ENCODE peak calls at places on chromosomes 5 and 9, in six cellular contexts. D is suprapubic skin, O is pancreas, Z is lung, P is fibroblast of lung, J is kidney. F is an unnamed sample. For H3K36me3, the result is how much of the 10 kb centered on the place peaks cover.

GRCh38 chr9:69104830-69105527 is 69.1 kb upstream of the TJP2 start:
- DNase-seq in P (no peak), J (peak), O (peak), Z (peak), D (peak), F (no peak)

GRCh38 chr9:18887546-18887945 is 145.5 kb downstream of the SAXO1 start:
- DNase-seq in O (no peak), P (no peak), D (no peak), Z (no peak), J (no peak), F (no peak)

GRCh38 chr9:3482578-3482977 is 43.2 kb downstream of the RFX3 start:
- DNase-seq in J (no peak), D (no peak), O (no peak), P (no peak), Z (no peak), F (no peak)

GRCh38 chr5:116137544-116138378 is 52.9 kb downstream of the COMMD10 start:
- DNase-seq in Z (no peak), P (peak), J (no peak), D (no peak), O (no peak), F (no peak)

GRCh38 chr5:56101180-56101579 is 106.4 kb upstream of the IL6ST start:
- DNase-seq in Z (no peak), O (no peak), P (no peak), J (no peak), D (no peak), F (no peak)

GRCh38 chr9:81686614-81687520 is 2.5 kb downstream of the TLE1 start:
- DNase-seq in D (peak), P (peak), O (peak), Z (peak), J (peak), F (no peak)

GRCh38 chr9:126371007-126371870 is 44.6 kb downstream of the MVB12B start:
- DNase-seq in D (no peak), J (no peak), P (no peak), Z (no peak), O (no peak), F (no peak)

GRCh38 chr9:134390947-134391318 is 64.7 kb downstream of the RXRA start:
- DNase-seq in J (no peak), O (no peak), P (no peak), D (no peak), Z (no peak), F (no peak)

GRCh38 chr5:122346897-122347581 is 35.0 kb downstream of the SNCAIP start:
- DNase-seq in Z (no peak), D (no peak), J (no peak), P (no peak), O (no peak), F (no peak)

GRCh38 chr5:147390654-147391053 is 119.2 kb downstream of the DPYSL3 start:
- DNase-seq in J (no peak), O (no peak), D (no peak), Z (no peak), P (no peak), F (no peak)

GRCh38 chr5:15791274-15791673 is 291.3 kb downstream of the FBXL7 start:
- DNase-seq in Z (no peak), O (no peak), J (no peak), D (no peak), P (peak), F (no peak)

GRCh38 chr5:83354958-83355357 is 116.6 kb upstream of the VCAN start:
- DNase-seq in J (no peak), O (no peak), Z (no peak), D (no peak), P (no peak), F (no peak)

GRCh38 chr9:7844283-7844682 is 44.7 kb upstream of the DMAC1 start:
- DNase-seq in D (no peak), P (peak), J (no peak), Z (no peak), O (no peak), F (no peak)

GRCh38 chr5:1479581-1480188 is 34.4 kb upstream of the SLC6A3 start:
- DNase-seq in J (peak), P (peak), O (no peak), D (no peak), Z (no peak), F (peak)

GRCh38 chr5:143606043-143606752 is 202.7 kb upstream of the NR3C1 start:
- DNase-seq in Z (no peak), P (no peak), J (no peak), O (no peak), D (no peak), F (no peak)

GRCh38 chr9:83957029-83957513 is 22.9 kb downstream of the HNRNPK start:
- DNase-seq in Z (no peak), J (no peak), D (no peak), P (no peak), O (no peak), F (no peak)

GRCh38 chr5:93665649-93666048 is 75.8 kb downstream of the POU5F2 start:
- DNase-seq in D (no peak), P (no peak), J (no peak), O (no peak), Z (no peak), F (no peak)

GRCh38 chr5:123487298-123487697 is 24.7 kb upstream of the CSNK1G3 start:
- DNase-seq in Z (no peak), O (no peak), D (no peak), J (no peak), P (peak), F (no peak)

GRCh38 chr9:134321957-134322741 is 4.1 kb upstream of the RXRA start:
- DNase-seq in J (peak), Z (no peak), D (peak), P (no peak), O (no peak), F (no peak)

GRCh38 chr5:126972062-126972895 is 58.1 kb downstream of the MARCHF3 start:
- DNase-seq in O (no peak), Z (no peak), D (no peak), P (peak), J (no peak), F (peak)

GRCh38 chr9:129895376-129896268 is 60.4 kb downstream of the USP20 start:
- DNase-seq in D (peak), Z (no peak), P (no peak), J (no peak), O (no peak), F (peak)

GRCh38 chr5:135205616-135206349 is 171.8 kb upstream of the PITX1 start:
- DNase-seq in O (no peak), D (no peak), P (peak), Z (no peak), J (no peak), F (no peak)

GRCh38 chr9:108444400-108445358 is 411.1 kb downstream of the ACTL7B start:
- DNase-seq in O (no peak), J (no peak), D (peak), Z (no peak), P (peak), F (no peak)

GRCh38 chr9:382383-382782 is 167.7 kb downstream of the DOCK8 start:
- DNase-seq in Z (no peak), O (no peak), J (no peak), P (no peak), D (no peak), F (no peak)

GRCh38 chr9:96758845-96759673 is 18.8 kb downstream of the ZNF510 start:
- DNase-seq in P (peak), D (no peak), J (no peak), O (no peak), Z (no peak), F (no peak)

GRCh38 chr5:106966686-106967315 is 703.9 kb downstream of the EFNA5 start:
- DNase-seq in D (no peak), P (no peak), O (no peak), Z (no peak), J (no peak), F (no peak)

GRCh38 chr9:13589044-13589737 is 309.7 kb upstream of the MPDZ start:
- DNase-seq in J (no peak), D (no peak), P (no peak), O (no peak), Z (no peak), F (no peak)

GRCh38 chr5:141870871-141871270 is 7.3 kb downstream of the PCDH1 start:
- DNase-seq in P (no peak), D (no peak), J (no peak), O (no peak), Z (no peak), F (no peak)

GRCh38 chr5:91365498-91365897 is 17.6 kb downstream of the ARRDC3 start:
- DNase-seq in J (no peak), Z (no peak), P (no peak), O (no peak), D (no peak), F (no peak)

GRCh38 chr9:126496781-126497667 is 116.7 kb upstream of the LMX1B start:
- DNase-seq in J (peak), P (no peak), Z (no peak), D (no peak), O (no peak), F (no peak)

GRCh38 chr5:135462304-135462703 is 10.2 kb upstream of the TIFAB start:
- DNase-seq in Z (no peak), D (peak), O (no peak), P (peak), J (peak), F (peak)

GRCh38 chr5:100762995-100763394 is 140.1 kb downstream of the ST8SIA4 start:
- DNase-seq in P (no peak), D (no peak), J (no peak), O (no peak), Z (no peak), F (no peak)

GRCh38 chr9:130446111-130446861 is 1.5 kb downstream of the ASS1 start:
- DNase-seq in P (peak), D (peak), J (peak), Z (peak), O (peak), F (no peak)

GRCh38 chr9:73143606-73144328 is 7.9 kb upstream of the ANXA1 start:
- DNase-seq in P (peak), D (no peak), O (no peak), J (no peak), Z (no peak), F (no peak)

GRCh38 chr9:128619127-128619526 is 37.5 kb downstream of the DYNC2I2 start:
- DNase-seq in P (no peak), Z (no peak), D (no peak), O (no peak), J (no peak), F (no peak)

GRCh38 chr5:104024538-104024937 is 461.9 kb upstream of the NUDT12 start:
- DNase-seq in O (no peak), P (no peak), Z (no peak), J (no peak), D (no peak), F (no peak)

GRCh38 chr5:6847896-6848295 is 134.7 kb downstream of the TENT4A start:
- DNase-seq in Z (no peak), P (no peak), J (no peak), D (no peak), O (no peak), F (no peak)

GRCh38 chr5:51156838-51157237 is 226.4 kb upstream of the ISL1 start:
- DNase-seq in D (no peak), P (no peak), J (no peak), Z (no peak), O (no peak), F (no peak)

GRCh38 chr5:15383469-15383868 is 116.5 kb upstream of the FBXL7 start:
- DNase-seq in D (no peak), O (no peak), Z (no peak), J (no peak), P (peak), F (no peak)

GRCh38 chr5:149822310-149822709 is 92.2 kb downstream of the PPARGC1B start:
- DNase-seq in D (no peak), P (no peak), Z (no peak), J (peak), O (no peak), F (no peak)
- H3K27ac ChIP-seq in D (no peak), P (no peak), Z (no peak), J (no peak), O (no peak), F (no peak)

DNA sequence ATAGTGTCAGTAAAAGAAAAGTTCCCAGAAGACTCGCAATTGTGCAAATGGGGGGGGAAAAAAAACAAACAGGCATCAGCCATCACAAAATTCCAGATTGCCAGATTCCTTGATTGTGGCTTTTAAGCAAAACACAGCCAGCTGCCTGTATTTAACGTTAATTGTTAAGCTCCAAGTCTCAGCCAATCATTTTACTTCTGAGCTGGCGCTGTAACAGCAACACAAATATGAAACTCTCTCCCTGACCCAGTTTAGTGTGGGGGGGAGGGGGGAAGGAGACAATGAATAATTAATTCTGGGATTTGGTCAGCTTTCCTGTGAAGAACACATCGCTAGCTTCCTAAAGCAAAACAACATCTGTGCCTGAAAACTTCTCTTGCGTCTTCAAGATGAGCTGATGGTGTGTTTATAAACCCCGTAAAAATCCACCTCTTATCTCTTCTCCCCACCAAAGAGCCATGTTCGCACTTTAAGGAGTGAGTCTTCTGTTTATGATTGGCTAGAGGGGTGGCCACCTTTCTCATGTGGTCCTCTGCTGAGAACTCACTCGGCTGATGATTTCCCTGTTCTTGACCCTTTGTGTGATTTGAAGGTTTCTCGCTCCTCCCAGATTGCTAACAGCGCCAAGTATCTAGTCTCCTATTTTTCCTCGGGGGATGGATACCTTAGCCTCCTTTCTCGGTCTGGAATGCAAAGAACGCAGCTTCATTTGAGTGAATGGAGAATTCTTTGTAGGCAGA is 160.2 kb upstream of the DAPK1 start:
- DNase-seq in D (no peak), P (peak), J (no peak), Z (no peak), O (peak), F (no peak)
- H3K4me3 ChIP-seq in D (peak), P (peak), J (peak), Z (no peak), O (no peak), F (peak)

DNA sequence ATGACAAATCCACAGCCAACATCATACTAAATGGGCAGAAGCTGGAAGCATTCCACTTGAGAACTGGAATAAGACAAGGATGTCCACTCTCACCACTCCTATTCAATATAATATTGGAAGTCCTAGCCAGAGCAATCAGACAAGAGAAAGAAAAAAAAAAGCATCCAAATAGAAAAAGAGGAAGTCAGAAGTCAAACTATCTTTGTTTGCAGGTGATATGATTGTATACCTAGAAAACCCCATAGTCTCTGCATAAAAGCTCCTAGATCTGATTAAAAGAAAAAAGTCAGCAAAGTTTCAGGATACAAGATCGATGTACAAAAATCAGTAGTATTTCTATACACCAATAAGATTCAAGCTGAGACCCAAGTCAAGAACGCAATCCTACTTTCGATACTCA is 66.1 kb downstream of the OSMR start:
- DNase-seq in D (no peak), J (no peak), Z (no peak), O (no peak), P (no peak), F (no peak)
- H3K36me3 ChIP-seq in D (under half), J (under half), Z (under half), O (under half), P (under half), F (under half)

DNA sequence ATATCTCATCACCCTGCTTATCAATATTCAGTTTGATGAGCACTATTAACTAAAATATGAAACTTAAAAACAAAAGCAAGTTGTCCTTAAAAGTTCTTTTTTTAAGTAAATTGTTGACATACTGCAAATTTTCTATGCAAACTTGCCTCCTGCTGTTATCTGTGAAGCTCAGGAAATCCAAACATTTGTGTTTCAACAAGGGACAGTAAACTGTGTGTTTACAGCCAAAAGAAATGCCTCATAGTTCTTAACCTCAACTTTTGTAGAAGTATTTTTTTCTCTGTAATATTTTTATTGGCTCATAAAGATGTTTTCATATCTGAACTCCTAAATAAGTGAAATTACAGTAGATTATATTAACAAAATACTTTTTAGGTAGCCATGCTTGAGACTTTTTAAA is 7.6 kb upstream of the TTC23L start:
- DNase-seq in D (no peak), O (no peak), P (no peak), J (no peak), Z (no peak), F (no peak)
- H3K27ac ChIP-seq in D (no peak), O (no peak), P (no peak), J (no peak), Z (no peak), F (no peak)

GRCh38 chr9:137235424-137236237 is 4.9 kb downstream of the SLC34A3 start:
- DNase-seq in O (no peak), J (no peak), D (no peak), P (no peak), Z (no peak), F (no peak)
- H3K4me3 ChIP-seq in O (no peak), J (no peak), D (peak), P (no peak), Z (no peak), F (no peak)

DNA sequence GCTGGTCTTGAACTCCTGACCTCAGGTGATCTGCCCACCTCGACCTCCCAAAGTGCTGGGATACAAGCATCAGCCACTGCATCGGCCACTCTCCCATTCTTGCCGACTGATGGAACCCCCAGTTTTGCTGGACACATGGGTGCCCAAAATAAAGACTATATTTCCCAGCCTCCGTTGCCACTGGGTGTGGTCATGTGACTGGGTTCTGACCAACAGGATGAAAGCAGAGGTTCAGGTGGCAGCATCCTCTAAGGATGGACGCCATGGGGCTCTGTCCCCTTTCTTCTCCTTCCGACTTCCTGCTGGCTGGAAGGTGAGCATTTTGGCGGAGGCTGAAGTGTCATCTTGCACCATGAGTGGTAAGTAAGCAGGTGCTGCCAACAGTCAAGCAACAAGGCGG is 10.3 kb downstream of the PDLIM7 start:
- DNase-seq in P (no peak), O (no peak), J (no peak), D (no peak), Z (no peak), F (no peak)
- H3K36me3 ChIP-seq in P (half or more), O (under half), J (under half), D (half or more), Z (under half), F (under half)